ENCODE peak calls at places on chromosomes 4 and X, in six cellular contexts. P, T, A, I, O and B are unnamed samples.

GRCh38 chr4:124177647-124178425 is 534.7 kb downstream of the ANKRD50 start:
- DNase-seq in P (no peak), T (no peak), A (no peak), I (no peak), O (no peak), B (no peak)

GRCh38 chrX:22969416-22969815 is 30.3 kb upstream of the DDX53 start:
- DNase-seq in P (no peak), T (no peak), A (no peak), I (no peak), O (no peak), B (no peak)

GRCh38 chr4:11079171-11079570 is 349.5 kb downstream of the HS3ST1 start:
- DNase-seq in P (no peak), T (no peak), A (no peak), I (no peak), O (no peak), B (no peak)

GRCh38 chr4:74189331-74190043 is 31.6 kb downstream of the MTHFD2L start:
- DNase-seq in P (peak; percentile 64), T (no peak), A (peak; percentile 72), I (peak; percentile 48), O (peak; percentile 25), B (peak; percentile 13)

GRCh38 chrX:69069876-69070275 is 95.4 kb downstream of the PJA1 start:
- DNase-seq in P (no peak), T (no peak), A (no peak), I (no peak), O (no peak), B (no peak)

GRCh38 chrX:37420179-37420578 is 71.0 kb downstream of the PRRG1 start:
- DNase-seq in P (no peak), T (no peak), A (no peak), I (no peak), O (no peak), B (no peak)

GRCh38 chrX:14409341-14409740 is 120.0 kb upstream of the GLRA2 start:
- DNase-seq in P (peak; percentile 40), T (no peak), A (no peak), I (no peak), O (no peak), B (no peak)

GRCh38 chrX:15146515-15146914 is 123.4 kb downstream of the ASB9 start:
- DNase-seq in P (no peak), T (peak; percentile 56), A (no peak), I (peak; percentile 21), O (no peak), B (peak; percentile 9)

GRCh38 chr4:185016101-185016940 is 2.0 kb upstream of the HELT start:
- DNase-seq in P (no peak), T (peak; percentile 66), A (no peak), I (no peak), O (no peak), B (no peak)

GRCh38 chr4:3674479-3674851 is 91.7 kb upstream of the ADRA2C start:
- DNase-seq in P (no peak), T (no peak), A (no peak), I (no peak), O (no peak), B (no peak)

GRCh38 chr4:43089730-43090129 is 197.2 kb downstream of the GRXCR1 start:
- DNase-seq in P (no peak), T (no peak), A (no peak), I (no peak), O (no peak), B (no peak)

GRCh38 chrX:110395877-110396276 is 37.2 kb downstream of the RTL9 start:
- DNase-seq in P (no peak), T (no peak), A (no peak), I (no peak), O (no peak), B (no peak)
- H3K9ac ChIP-seq in P (no peak overlapping the region), T (no peak overlapping the region), A (no peak overlapping the region), I (no peak overlapping the region), O (no peak overlapping the region), B (no peak overlapping the region)

GRCh38 chr4:17766826-17767458 is 14.5 kb downstream of the FAM184B start:
- DNase-seq in P (no peak), T (no peak), A (no peak), I (no peak), O (no peak), B (no peak)
- TF ChIP-seq ZNF274 in P (no peak), T (no peak), A (no peak), I (no peak), O (no peak), B (no peak)

GRCh38 chr4:7518871-7519637 is 84.3 kb upstream of the PSAPL1 start:
- DNase-seq in P (no peak), T (no peak), A (no peak), I (no peak), O (no peak), B (no peak)
- H3K4me1 ChIP-seq in P (peaks cover 50% of the 10 kb centered on the region), T (no peaks in the 10 kb centered on the region), A (peaks cover 3% of the 10 kb centered on the region), I (no peaks in the 10 kb centered on the region), O (no peaks in the 10 kb centered on the region), B (peaks cover 26% of the 10 kb centered on the region)

DNA sequence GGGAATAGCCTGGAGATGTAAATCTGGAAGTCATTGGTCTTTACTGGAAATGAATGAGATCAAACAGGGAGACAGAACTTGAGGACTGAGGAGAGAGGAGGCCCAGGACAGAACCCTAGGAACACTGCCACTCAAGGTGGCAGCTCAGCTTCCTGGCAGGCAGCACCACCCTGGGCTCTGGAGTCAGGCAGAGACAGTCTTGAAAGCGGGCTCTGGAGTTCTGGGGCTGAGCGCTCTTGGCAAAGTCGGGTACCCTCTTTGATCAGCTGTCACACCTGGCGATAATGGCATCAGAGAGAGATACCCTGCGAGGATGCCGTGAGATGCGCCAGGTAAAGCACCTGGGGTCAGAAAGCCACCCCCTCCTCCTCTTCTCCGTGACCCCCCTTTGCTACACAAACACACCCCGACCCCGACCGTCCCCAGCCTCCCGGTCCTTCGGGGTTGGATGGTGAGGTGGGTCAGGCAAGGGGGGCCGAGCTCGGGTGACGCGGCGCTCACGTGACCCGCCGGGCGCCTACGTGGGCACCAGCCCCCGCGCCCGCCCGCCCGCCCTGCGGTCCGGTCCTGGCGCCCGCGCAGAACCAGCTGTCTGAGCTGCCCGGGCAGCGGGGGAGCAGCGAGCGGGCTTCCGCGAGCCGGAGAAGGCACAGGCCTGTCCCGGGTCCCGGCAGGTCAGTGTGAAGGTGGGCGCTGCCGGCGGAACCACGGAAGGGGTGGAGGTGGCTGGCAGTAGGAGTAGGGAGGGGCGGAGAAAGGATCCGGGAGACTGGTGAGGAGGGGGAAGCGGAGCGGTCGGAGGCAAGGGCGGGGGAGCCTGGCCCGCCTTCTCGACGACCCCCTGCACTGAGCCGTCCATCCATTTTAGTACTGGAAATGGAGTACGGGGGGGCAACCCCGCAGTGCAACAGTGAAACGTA is at the start of gene TCEAL3:
- DNase-seq in P (no peak), T (peak; percentile 69), A (no peak), I (no peak), O (no peak), B (no peak)
- H3K9ac ChIP-seq in P (no peak within 1 kb of the TSS), T (no peak within 1 kb of the TSS), A (no peak within 1 kb of the TSS), I (no peak within 1 kb of the TSS), O (peak within 1 kb of the TSS; percentile 61), B (peak within 1 kb of the TSS; percentile 70)

DNA sequence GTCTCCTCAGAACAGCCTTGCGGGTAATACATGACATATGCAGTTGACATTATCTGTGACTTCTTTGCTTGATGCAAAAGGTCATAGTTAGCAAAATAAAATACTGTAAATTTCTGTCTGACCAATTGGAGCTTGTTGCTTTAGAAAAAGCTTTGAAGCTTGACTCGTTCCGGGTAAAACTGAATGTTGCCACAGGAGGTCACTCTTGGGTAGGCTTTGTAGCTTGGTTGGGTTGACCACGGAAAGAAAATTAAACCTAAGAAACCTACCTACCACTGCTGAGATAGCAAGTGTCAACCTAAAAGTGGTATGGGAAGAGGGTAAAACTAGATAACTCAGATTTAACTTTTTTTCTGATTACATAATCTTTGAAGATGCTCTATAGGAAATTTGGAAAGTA is 23.2 kb downstream of the PRPS2 start:
- DNase-seq in P (peak; percentile 29), T (peak; percentile 43), A (no peak), I (peak; percentile 13), O (peak; percentile 59), B (peak; percentile 49)
- TF ChIP-seq ZNF274 in P (no peak), T (no peak), A (no peak), I (no peak), O (no peak), B (no peak)

DNA sequence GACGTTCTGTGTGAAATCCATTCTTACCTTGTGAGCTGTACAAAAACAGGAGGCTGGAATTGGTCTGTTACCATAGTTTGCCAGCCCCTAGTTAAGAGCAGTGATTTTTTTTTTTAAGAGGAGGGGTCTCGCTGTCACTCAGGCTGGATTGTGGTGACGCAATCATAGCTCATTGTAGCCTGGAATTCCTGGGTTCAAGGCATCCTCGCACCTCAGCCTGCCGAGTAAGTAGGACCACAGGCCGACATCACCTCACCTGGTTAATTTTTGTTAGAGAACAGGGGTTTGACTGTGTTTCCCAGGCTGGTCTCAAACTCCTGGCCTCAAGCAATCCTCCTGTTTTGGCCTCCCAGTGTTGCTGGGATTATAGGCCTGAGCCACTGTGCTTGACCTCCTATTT is 7.5 kb downstream of the USP9X start:
- DNase-seq in P (no peak), T (no peak), A (no peak), I (no peak), O (no peak), B (no peak)
- H3K4me1 ChIP-seq in P (peaks cover 67% of the 10 kb centered on the region), T (no peaks in the 10 kb centered on the region), A (no peaks in the 10 kb centered on the region), I (peaks cover 20% of the 10 kb centered on the region), O (peaks cover 3% of the 10 kb centered on the region), B (peaks cover 4% of the 10 kb centered on the region)

DNA sequence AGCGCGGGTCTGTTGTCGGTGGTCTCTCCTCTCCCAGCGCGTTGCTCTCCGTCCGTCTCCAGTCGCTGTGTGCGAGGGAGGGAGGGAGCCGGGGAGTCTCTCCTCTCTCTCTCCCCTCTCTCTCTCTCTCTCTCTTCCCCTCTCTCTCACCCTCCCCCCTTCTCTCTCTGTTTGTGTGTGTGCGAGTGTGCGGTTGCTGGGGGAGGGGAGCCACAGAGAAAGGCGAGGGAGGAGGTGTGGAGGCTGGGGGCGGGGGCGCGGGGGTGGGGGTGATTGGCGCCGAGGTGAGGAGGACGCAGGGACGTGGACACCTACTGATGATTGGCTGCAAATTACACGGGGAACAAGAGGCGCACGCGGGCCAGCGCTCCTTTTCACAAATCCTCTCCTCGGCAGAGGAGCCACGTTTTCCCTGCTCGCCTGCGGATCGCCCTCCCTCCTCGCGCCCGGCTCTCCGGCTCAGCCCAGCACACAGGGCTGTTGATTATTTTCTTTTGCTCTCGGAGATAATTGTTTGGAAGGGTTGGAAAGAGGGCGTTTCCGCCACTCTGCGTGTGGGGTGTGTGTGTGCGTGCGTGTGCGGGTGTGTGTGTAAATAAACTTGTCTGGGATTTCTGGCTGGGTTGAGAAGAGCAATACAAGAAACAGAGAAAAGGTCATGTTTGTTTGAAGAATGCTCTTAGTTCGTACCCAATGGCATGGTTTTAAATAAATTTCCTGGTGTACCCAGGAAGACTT is at the start of gene CXXC4:
- DNase-seq in P (peak; percentile 10), T (peak; percentile 70), A (peak; percentile 23), I (peak; percentile 64), O (no peak), B (no peak)
- H3K9ac ChIP-seq in P (peak within 1 kb of the TSS; percentile 26), T (peak within 1 kb of the TSS; percentile 55), A (peak within 1 kb of the TSS; percentile 67), I (peak within 1 kb of the TSS; percentile 85), O (peak within 1 kb of the TSS; percentile 74), B (peak within 1 kb of the TSS; percentile 77)

GRCh38 chr4:158810487-158811215 is 41.8 kb downstream of the FNIP2 start:
- DNase-seq in P (no peak), T (no peak), A (peak; percentile 8), I (no peak), O (no peak), B (no peak)
- TF ChIP-seq ZNF274 in P (no peak), T (no peak), A (no peak), I (no peak), O (no peak), B (no peak)

GRCh38 chrX:51421972-51422371 is 74.4 kb downstream of the NUDT11 start:
- DNase-seq in P (no peak), T (no peak), A (no peak), I (no peak), O (no peak), B (no peak)
- H3K4me1 ChIP-seq in P (no peaks in the 10 kb centered on the region), T (no peaks in the 10 kb centered on the region), A (no peaks in the 10 kb centered on the region), I (no peaks in the 10 kb centered on the region), O (no peaks in the 10 kb centered on the region), B (no peaks in the 10 kb centered on the region)

GRCh38 chrX:65697173-65697572 is 29.7 kb downstream of the MSN start:
- DNase-seq in P (no peak), T (no peak), A (no peak), I (no peak), O (no peak), B (no peak)
- H3K9ac ChIP-seq in P (no peak overlapping the region), T (no peak overlapping the region), A (no peak overlapping the region), I (peak overlapping the region; percentile 64), O (peak overlapping the region; percentile 60), B (no peak overlapping the region)